ENCODE peak calls at places on chromosomes 6 and 20, in seven cellular contexts. A, H, Y, C, T, M and Z are unnamed samples.

GRCh38 chr6:155635416-155635815 is 179.8 kb upstream of the NOX3 start:
- DNase-seq in A (no peak), H (no peak), Y (no peak), C (no peak), T (no peak), M (no peak), Z (no peak)

GRCh38 chr6:151445482-151445881 is 6.4 kb downstream of the RMND1 start:
- DNase-seq in A (peak), H (no peak), Y (peak), C (no peak), T (no peak), M (no peak), Z (no peak)

GRCh38 chr6:44257007-44257752 is at the start of gene SLC35B2:
- DNase-seq in A (no peak), H (peak), Y (peak), C (peak), T (no peak), M (peak), Z (peak)

GRCh38 chr20:51326241-51326819 is 216.2 kb downstream of the NFATC2 start:
- DNase-seq in A (no peak), H (no peak), Y (peak), C (no peak), T (no peak), M (peak), Z (peak)

GRCh38 chr20:59559024-59559817 is 45.1 kb upstream of the PHACTR3 start:
- DNase-seq in A (no peak), H (no peak), Y (no peak), C (no peak), T (no peak), M (no peak), Z (no peak)

GRCh38 chr20:48722002-48722731 is 105.6 kb downstream of the PREX1 start:
- DNase-seq in A (peak), H (no peak), Y (peak), C (no peak), T (no peak), M (no peak), Z (no peak)

GRCh38 chr20:50469324-50469723 is 40.9 kb upstream of the PTPN1 start:
- DNase-seq in A (no peak), H (no peak), Y (no peak), C (no peak), T (no peak), M (no peak), Z (no peak)

GRCh38 chr20:7496394-7497111 is 443.7 kb downstream of the HAO1 start:
- DNase-seq in A (no peak), H (no peak), Y (no peak), C (no peak), T (no peak), M (no peak), Z (no peak)

GRCh38 chr20:32775240-32775991 is 13.2 kb downstream of the DNMT3B start:
- DNase-seq in A (no peak), H (no peak), Y (no peak), C (no peak), T (no peak), M (no peak), Z (no peak)

GRCh38 chr20:1327241-1327653 is 1.7 kb downstream of the SDCBP2 start:
- DNase-seq in A (no peak), H (peak), Y (peak), C (no peak), T (no peak), M (no peak), Z (no peak)

GRCh38 chr20:34708621-34709043 is 4.5 kb downstream of the TP53INP2 start:
- DNase-seq in A (no peak), H (peak), Y (peak), C (peak), T (peak), M (peak), Z (peak)

GRCh38 chr20:26324177-26324576 is 627.5 kb upstream of the ZNF337 start:
- DNase-seq in A (no peak), H (no peak), Y (no peak), C (no peak), T (no peak), M (no peak), Z (no peak)

GRCh38 chr6:160337301-160337700 is 10.9 kb upstream of the SLC22A3 start:
- DNase-seq in A (no peak), H (no peak), Y (no peak), C (no peak), T (no peak), M (no peak), Z (no peak)

GRCh38 chr6:143241110-143241509 is 180.4 kb downstream of the AIG1 start:
- DNase-seq in A (no peak), H (no peak), Y (no peak), C (no peak), T (no peak), M (no peak), Z (no peak)

GRCh38 chr6:30691208-30691872 is 556 bp upstream of the NRM start:
- DNase-seq in A (no peak), H (no peak), Y (no peak), C (no peak), T (no peak), M (no peak), Z (no peak)

GRCh38 chr6:41935685-41936072 is 5.9 kb downstream of the CCND3 start:
- DNase-seq in A (no peak), H (no peak), Y (no peak), C (no peak), T (no peak), M (no peak), Z (no peak)

GRCh38 chr6:80348263-80348662 is 241.8 kb downstream of the BCKDHB start:
- DNase-seq in A (no peak), H (no peak), Y (peak), C (no peak), T (no peak), M (no peak), Z (no peak)

GRCh38 chr20:29874476-29875202 is 1382.8 kb upstream of the DEFB115 start:
- DNase-seq in A (no peak), H (no peak), Y (no peak), C (peak), T (no peak), M (no peak), Z (no peak)

GRCh38 chr6:85580878-85581267 is 12.8 kb downstream of the SNX14 start:
- DNase-seq in A (no peak), H (peak), Y (peak), C (no peak), T (no peak), M (no peak), Z (no peak)

GRCh38 chr20:50980071-50980681 is 21.6 kb downstream of the MOCS3 start:
- DNase-seq in A (peak), H (no peak), Y (peak), C (no peak), T (no peak), M (no peak), Z (no peak)

GRCh38 chr6:15877245-15877644 is 214.4 kb upstream of the DTNBP1 start:
- DNase-seq in A (no peak), H (no peak), Y (no peak), C (no peak), T (no peak), M (no peak), Z (no peak)

GRCh38 chr6:143549630-143550268 is 38.2 kb upstream of the FUCA2 start:
- DNase-seq in A (no peak), H (no peak), Y (no peak), C (no peak), T (no peak), M (no peak), Z (no peak)

GRCh38 chr20:15440249-15440820 is 1102.9 kb upstream of the FLRT3 start:
- DNase-seq in A (no peak), H (no peak), Y (no peak), C (no peak), T (no peak), M (no peak), Z (no peak)

GRCh38 chr6:54958446-54958845 is 111.9 kb downstream of the FAM83B start:
- DNase-seq in A (no peak), H (no peak), Y (no peak), C (no peak), T (no peak), M (no peak), Z (no peak)

GRCh38 chr6:25866011-25866410 is 8.0 kb downstream of the SLC17A3 start:
- DNase-seq in A (no peak), H (no peak), Y (no peak), C (no peak), T (no peak), M (no peak), Z (no peak)

GRCh38 chr6:167501831-167502385 is 177.0 kb downstream of the TTLL2 start:
- DNase-seq in A (no peak), H (no peak), Y (no peak), C (peak), T (no peak), M (no peak), Z (peak)

GRCh38 chr20:39010496-39010895 is 48.4 kb downstream of the DHX35 start:
- DNase-seq in A (no peak), H (no peak), Y (no peak), C (no peak), T (no peak), M (no peak), Z (no peak)

GRCh38 chr6:149162924-149163323 is 154.6 kb upstream of the TAB2 start:
- DNase-seq in A (no peak), H (no peak), Y (no peak), C (no peak), T (no peak), M (no peak), Z (no peak)

GRCh38 chr6:46296586-46296985 is 125.8 kb upstream of the ENPP5 start:
- DNase-seq in A (peak), H (no peak), Y (no peak), C (no peak), T (no peak), M (no peak), Z (no peak)

GRCh38 chr6:157542405-157542943 is 161.5 kb downstream of the ZDHHC14 start:
- DNase-seq in A (no peak), H (no peak), Y (no peak), C (no peak), T (no peak), M (no peak), Z (no peak)

GRCh38 chr6:166419717-166420116 is 37.0 kb upstream of the MPC1 start:
- DNase-seq in A (no peak), H (no peak), Y (no peak), C (no peak), T (no peak), M (no peak), Z (no peak)

GRCh38 chr20:11895832-11896484 is 21.7 kb upstream of the BTBD3 start:
- DNase-seq in A (no peak), H (no peak), Y (peak), C (no peak), T (no peak), M (no peak), Z (no peak)

GRCh38 chr6:4907602-4908001 is 96.2 kb downstream of the RPP40 start:
- DNase-seq in A (no peak), H (no peak), Y (peak), C (no peak), T (no peak), M (no peak), Z (no peak)

GRCh38 chr6:89145461-89145961 is 344 bp upstream of the PM20D2 start:
- DNase-seq in A (no peak), H (no peak), Y (peak), C (no peak), T (no peak), M (no peak), Z (no peak)

GRCh38 chr6:82568290-82568993 is 204.8 kb downstream of the TPBG start:
- DNase-seq in A (no peak), H (no peak), Y (no peak), C (no peak), T (no peak), M (no peak), Z (no peak)

GRCh38 chr20:5933802-5934436 is 16.4 kb downstream of the TRMT6 start:
- DNase-seq in A (no peak), H (no peak), Y (no peak), C (no peak), T (no peak), M (no peak), Z (no peak)

GRCh38 chr6:126127662-126128061 is 141.3 kb downstream of the TRMT11 start:
- DNase-seq in A (no peak), H (no peak), Y (no peak), C (no peak), T (no peak), M (no peak), Z (no peak)
- TF ChIP-seq CTCF in A (peak), H (peak), Y (peak), C (no peak), T (no peak), M (no peak), Z (no peak)

GRCh38 chr6:907928-908327 is 215.0 kb upstream of the EXOC2 start:
- DNase-seq in A (no peak), H (no peak), Y (no peak), C (no peak), T (no peak), M (no peak), Z (no peak)

GRCh38 chr6:916160-916559 is 223.2 kb upstream of the EXOC2 start:
- DNase-seq in A (no peak), H (no peak), Y (no peak), C (no peak), T (no peak), M (no peak), Z (no peak)

GRCh38 chr6:917939-918338 is 225.0 kb upstream of the EXOC2 start:
- DNase-seq in A (no peak), H (no peak), Y (no peak), C (no peak), T (no peak), M (no peak), Z (no peak)

GRCh38 chr6:917296-917695 is 224.4 kb upstream of the EXOC2 start:
- DNase-seq in A (no peak), H (no peak), Y (no peak), C (no peak), T (no peak), M (no peak), Z (no peak)

DNA sequence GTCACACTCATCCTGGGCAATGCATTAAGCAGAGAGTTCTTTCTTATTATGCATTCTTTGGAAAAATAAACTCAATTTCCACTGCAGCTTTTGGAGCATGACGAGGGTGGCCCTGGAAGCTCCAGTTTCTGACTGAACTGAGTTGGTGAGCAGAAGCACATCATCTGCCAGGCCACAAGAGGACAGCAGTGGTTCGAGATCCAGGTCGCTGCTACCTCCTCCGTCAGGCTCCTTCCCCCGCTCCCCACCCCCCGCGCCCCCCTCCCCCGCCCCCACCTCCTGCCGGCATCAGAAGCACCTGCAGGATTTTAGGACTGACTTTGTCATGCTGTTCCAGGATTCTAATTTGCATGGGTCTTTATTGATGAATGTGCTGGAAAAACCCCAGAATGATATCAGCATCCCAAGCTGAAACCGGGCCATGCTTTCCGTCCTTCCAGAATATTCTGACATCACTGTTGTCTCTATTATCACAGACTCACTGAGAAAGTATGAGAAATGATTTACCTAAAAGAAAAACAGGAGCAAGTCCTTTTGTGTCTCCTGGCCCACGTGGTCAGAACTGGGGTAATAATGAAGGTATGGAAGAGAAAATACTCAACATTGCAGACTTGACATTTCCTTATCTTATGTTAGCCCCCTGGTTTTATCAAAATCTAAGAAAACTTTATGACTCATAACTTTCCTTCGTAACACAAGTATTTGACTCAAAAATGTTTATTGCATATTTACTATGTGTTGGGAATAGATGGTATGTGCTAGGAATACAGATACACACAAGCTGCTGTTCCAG is 220.1 kb upstream of the EXOC2 start:
- DNase-seq in A (peak), H (no peak), Y (peak), C (no peak), T (no peak), M (peak), Z (peak)
- TF ChIP-seq CTCF in A (peak), H (no peak), Y (peak), C (peak), T (peak), M (no peak), Z (peak)

GRCh38 chr6:111564482-111564945 is 41.2 kb downstream of the TRAF3IP2 start:
- DNase-seq in A (no peak), H (peak), Y (peak), C (no peak), T (no peak), M (no peak), Z (no peak)

GRCh38 chr6:111566873-111567517 is 38.7 kb downstream of the TRAF3IP2 start:
- DNase-seq in A (no peak), H (no peak), Y (no peak), C (no peak), T (no peak), M (no peak), Z (peak)

GRCh38 chr6:111566222-111566717 is 39.4 kb downstream of the TRAF3IP2 start:
- DNase-seq in A (no peak), H (no peak), Y (peak), C (no peak), T (no peak), M (no peak), Z (no peak)

GRCh38 chr6:111563581-111563980 is 42.1 kb downstream of the TRAF3IP2 start:
- DNase-seq in A (no peak), H (no peak), Y (no peak), C (no peak), T (no peak), M (no peak), Z (no peak)

GRCh38 chr6:111565316-111566221 is 40.1 kb downstream of the TRAF3IP2 start:
- DNase-seq in A (no peak), H (no peak), Y (no peak), C (no peak), T (no peak), M (no peak), Z (no peak)
- TF ChIP-seq CTCF in A (peak), H (no peak), Y (no peak), C (peak), T (no peak), M (no peak), Z (no peak)

DNA sequence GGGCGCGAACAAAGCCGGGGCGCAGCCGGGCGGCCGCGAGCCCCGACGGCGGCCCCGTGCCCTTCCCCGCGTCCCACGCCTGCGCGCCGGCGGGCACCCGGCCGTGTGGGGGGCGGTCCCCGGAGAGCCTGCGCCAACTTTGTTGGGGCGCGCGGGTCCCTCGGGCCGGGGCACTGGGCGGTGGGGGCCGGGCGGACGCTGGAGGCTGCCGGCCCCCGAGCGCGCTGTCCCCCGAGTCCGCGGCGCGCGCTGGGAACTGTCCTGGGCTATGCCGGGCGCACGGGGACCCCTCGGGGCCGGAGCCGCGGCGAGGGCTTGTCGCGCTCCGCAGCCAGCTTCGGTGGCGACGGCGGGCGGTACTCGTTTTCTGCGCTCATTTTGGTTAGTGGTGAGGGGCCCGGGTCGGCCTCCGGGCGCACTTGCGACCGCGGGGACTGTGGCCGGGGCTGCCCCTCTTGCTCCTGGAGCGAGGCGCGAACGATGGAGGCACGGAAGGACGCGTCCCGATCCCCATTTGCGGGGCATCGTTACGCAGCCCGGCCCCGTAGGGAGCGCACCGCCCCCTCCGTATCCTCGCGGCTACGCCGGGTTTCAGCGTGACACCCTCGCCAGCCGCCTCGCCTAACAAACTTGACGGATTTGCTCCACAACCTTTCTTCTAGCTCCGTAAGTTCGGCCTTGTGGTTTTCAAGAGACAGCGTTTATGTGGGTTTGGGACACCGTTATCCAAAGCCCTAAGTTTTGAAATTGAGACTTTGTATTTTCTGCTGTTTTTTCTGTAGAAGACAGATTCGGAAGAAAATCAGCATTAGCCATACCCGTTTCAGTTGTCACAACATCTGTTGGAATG is 632 bp downstream of the SS18L1 start:
- DNase-seq in A (peak), H (peak), Y (peak), C (peak), T (peak), M (peak), Z (peak)
- TF ChIP-seq CTCF in A (no peak), H (no peak), Y (no peak), C (no peak), T (no peak), M (no peak), Z (no peak)

DNA sequence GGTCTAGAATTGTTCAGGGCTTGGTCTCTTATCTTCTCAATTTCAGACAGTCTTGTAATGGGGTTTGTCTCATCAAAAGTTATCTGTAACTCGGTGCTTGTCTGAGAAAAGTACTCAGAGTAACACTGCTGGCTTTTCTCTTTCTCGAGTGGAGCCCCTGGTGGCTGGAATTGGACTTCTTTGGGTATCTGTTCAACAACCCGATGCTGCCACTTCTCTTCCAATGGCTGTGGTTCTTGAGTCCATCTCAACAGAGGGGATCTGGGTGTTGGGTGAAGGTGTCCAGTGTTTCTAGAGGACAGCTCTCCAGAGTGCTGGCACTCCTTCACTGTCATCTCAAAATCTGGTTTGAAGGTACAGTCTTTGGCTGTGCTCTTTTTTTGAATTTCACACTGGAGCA is 24.6 kb downstream of the DST start:
- DNase-seq in A (no peak), H (no peak), Y (no peak), C (no peak), T (no peak), M (no peak), Z (no peak)
- TF ChIP-seq CTCF in A (peak), H (no peak), Y (peak), C (no peak), T (no peak), M (no peak), Z (no peak)

GRCh38 chr6:147366290-147366689 is 142.2 kb upstream of the SAMD5 start:
- DNase-seq in A (no peak), H (no peak), Y (no peak), C (no peak), T (no peak), M (no peak), Z (no peak)
- TF ChIP-seq CTCF in A (no peak), H (no peak), Y (no peak), C (no peak), T (no peak), M (no peak), Z (no peak)

DNA sequence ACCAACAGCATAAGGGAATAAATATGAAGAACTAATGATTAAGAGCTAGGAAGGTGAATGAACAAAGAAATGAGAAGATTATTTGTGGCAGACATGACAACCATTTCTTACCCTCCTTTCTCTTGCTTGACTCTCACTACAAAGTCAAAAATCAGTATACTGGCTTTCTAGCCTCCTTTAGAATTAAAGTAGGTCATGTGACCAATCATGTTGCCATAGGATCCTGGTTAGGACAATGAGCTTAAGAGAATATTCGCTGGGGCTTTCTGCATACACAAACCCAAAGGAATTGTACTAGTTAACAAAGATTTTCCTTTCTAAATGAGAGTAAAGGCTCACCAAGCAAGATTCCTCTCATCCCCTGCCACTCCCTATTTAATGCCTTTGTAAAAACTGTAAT is 76.1 kb upstream of the ID4 start:
- DNase-seq in A (no peak), H (no peak), Y (no peak), C (no peak), T (no peak), M (no peak), Z (no peak)
- TF ChIP-seq CTCF in A (no peak), H (no peak), Y (no peak), C (no peak), T (no peak), M (no peak), Z (no peak)

GRCh38 chr6:117352466-117353081 is 73.2 kb downstream of the ROS1 start:
- DNase-seq in A (no peak), H (no peak), Y (peak), C (no peak), T (no peak), M (no peak), Z (no peak)
- TF ChIP-seq CTCF in A (peak), H (peak), Y (peak), C (peak), T (no peak), M (peak), Z (peak)